ENCODE peak calls at places on chromosomes 3 and 15, in four cellular contexts. One of them, this sample, is unnamed. For H3K9me3 and H3K4me1, the result is how much of the 10 kb centered on the place peaks cover.

GRCh38 chr3:48879307-48879993 is 19.2 kb downstream of the SLC25A20 start:
- DNase-seq in pancreas: no peak
- DNase-seq in SK-N-SH: no peak
- DNase-seq in astrocyte: no peak
- DNase-seq in this sample: no peak

GRCh38 chr3:139764069-139764905 is 86.5 kb upstream of the NMNAT3 start:
- DNase-seq in pancreas: no peak
- DNase-seq in SK-N-SH: no peak
- DNase-seq in astrocyte: peak
- DNase-seq in this sample: no peak

GRCh38 chr3:15520185-15520584 is 1.3 kb downstream of the COLQ start:
- DNase-seq in pancreas: no peak
- DNase-seq in SK-N-SH: no peak
- DNase-seq in astrocyte: no peak
- DNase-seq in this sample: no peak

GRCh38 chr3:135447478-135447877 is 518.0 kb upstream of the PPP2R3A start:
- DNase-seq in pancreas: no peak
- DNase-seq in SK-N-SH: no peak
- DNase-seq in astrocyte: no peak
- DNase-seq in this sample: no peak

GRCh38 chr15:52699457-52699856 is 20.3 kb upstream of the ATOSA start:
- DNase-seq in pancreas: no peak
- DNase-seq in SK-N-SH: no peak
- DNase-seq in astrocyte: peak
- DNase-seq in this sample: no peak

GRCh38 chr15:61915640-61916039 is 144.6 kb downstream of the VPS13C start:
- DNase-seq in pancreas: no peak
- DNase-seq in SK-N-SH: peak
- DNase-seq in astrocyte: no peak
- DNase-seq in this sample: no peak

GRCh38 chr15:68730491-68731317 is 90.0 kb downstream of the ANP32A start:
- DNase-seq in pancreas: no peak
- DNase-seq in SK-N-SH: peak
- DNase-seq in astrocyte: peak
- DNase-seq in this sample: peak

GRCh38 chr3:32154180-32154579 is 47.8 kb downstream of the GPD1L start:
- DNase-seq in pancreas: no peak
- DNase-seq in SK-N-SH: no peak
- DNase-seq in astrocyte: no peak
- DNase-seq in this sample: no peak

GRCh38 chr15:29101491-29101890 is 168.1 kb downstream of the NSMCE3 start:
- DNase-seq in pancreas: no peak
- DNase-seq in SK-N-SH: no peak
- DNase-seq in astrocyte: no peak
- DNase-seq in this sample: no peak

GRCh38 chr3:86973440-86973839 is 17.5 kb downstream of the VGLL3 start:
- DNase-seq in pancreas: no peak
- DNase-seq in SK-N-SH: no peak
- DNase-seq in astrocyte: peak
- DNase-seq in this sample: peak

GRCh38 chr3:75727985-75728384 is 57.4 kb downstream of the ZNF717 start:
- DNase-seq in pancreas: no peak
- DNase-seq in SK-N-SH: no peak
- DNase-seq in astrocyte: no peak
- DNase-seq in this sample: no peak
- H3K9me3 ChIP-seq in pancreas: under half
- H3K9me3 ChIP-seq in SK-N-SH: under half
- H3K9me3 ChIP-seq in astrocyte: under half
- H3K9me3 ChIP-seq in this sample: under half

DNA sequence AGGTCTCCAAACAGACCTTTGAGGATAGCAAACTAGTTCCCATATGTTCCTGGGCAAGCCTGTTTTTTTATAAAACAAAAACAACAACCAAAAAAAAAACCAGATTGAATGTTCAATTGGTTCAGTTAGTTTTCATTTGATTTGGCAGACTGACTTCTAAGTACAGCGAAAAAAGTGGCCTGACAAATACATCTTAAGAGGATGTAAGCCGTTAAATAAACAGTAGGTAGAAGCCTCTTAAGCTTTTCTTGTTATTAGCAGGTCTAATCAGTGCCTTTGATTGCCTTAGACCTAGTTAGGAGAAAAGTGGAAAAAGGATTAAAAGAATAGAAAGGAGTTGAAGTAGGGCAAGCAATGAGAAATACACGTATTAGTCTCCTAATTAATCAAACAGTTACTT is 13.2 kb downstream of the TSC22D2 start:
- DNase-seq in pancreas: no peak
- DNase-seq in SK-N-SH: no peak
- DNase-seq in astrocyte: no peak
- DNase-seq in this sample: no peak
- H3K4me1 ChIP-seq in pancreas: under half
- H3K4me1 ChIP-seq in SK-N-SH: under half
- H3K4me1 ChIP-seq in astrocyte: under half
- H3K4me1 ChIP-seq in this sample: under half

DNA sequence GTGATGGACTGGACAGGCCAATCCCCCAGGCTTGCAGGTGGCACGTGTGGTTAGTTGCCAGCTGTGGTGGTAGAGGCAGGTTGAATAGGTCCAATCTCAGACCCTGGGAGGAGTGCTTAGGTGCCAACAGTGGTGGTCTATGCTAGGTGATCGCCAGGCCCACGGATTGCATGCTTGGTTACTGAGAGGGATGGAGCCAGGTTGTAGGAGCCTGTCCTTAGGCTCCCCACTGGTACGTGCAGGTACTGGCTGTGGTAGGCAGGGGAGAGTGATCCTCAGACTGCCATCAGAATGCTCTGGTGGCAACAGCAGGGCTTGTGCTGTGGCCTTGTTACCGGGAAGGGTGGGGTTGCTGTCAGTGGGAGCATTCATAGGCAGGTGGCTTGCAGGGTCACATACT is 44.7 kb downstream of the NCK1 start:
- DNase-seq in pancreas: no peak
- DNase-seq in SK-N-SH: no peak
- DNase-seq in astrocyte: no peak
- DNase-seq in this sample: no peak
- H3K9me3 ChIP-seq in pancreas: under half
- H3K9me3 ChIP-seq in SK-N-SH: under half
- H3K9me3 ChIP-seq in astrocyte: under half
- H3K9me3 ChIP-seq in this sample: under half

GRCh38 chr15:48778338-48778730 is 32.5 kb downstream of the CEP152 start:
- DNase-seq in pancreas: no peak
- DNase-seq in SK-N-SH: no peak
- DNase-seq in astrocyte: peak
- DNase-seq in this sample: no peak
- H3K4me1 ChIP-seq in pancreas: under half
- H3K4me1 ChIP-seq in SK-N-SH: under half
- H3K4me1 ChIP-seq in astrocyte: under half
- H3K4me1 ChIP-seq in this sample: under half

GRCh38 chr15:20340931-20341661 is 200.5 kb downstream of the GOLGA6L6 start:
- DNase-seq in pancreas: no peak
- DNase-seq in SK-N-SH: peak
- DNase-seq in astrocyte: no peak
- DNase-seq in this sample: peak
- H3K9me3 ChIP-seq in pancreas: under half
- H3K9me3 ChIP-seq in SK-N-SH: under half
- H3K9me3 ChIP-seq in astrocyte: under half
- H3K9me3 ChIP-seq in this sample: under half

DNA sequence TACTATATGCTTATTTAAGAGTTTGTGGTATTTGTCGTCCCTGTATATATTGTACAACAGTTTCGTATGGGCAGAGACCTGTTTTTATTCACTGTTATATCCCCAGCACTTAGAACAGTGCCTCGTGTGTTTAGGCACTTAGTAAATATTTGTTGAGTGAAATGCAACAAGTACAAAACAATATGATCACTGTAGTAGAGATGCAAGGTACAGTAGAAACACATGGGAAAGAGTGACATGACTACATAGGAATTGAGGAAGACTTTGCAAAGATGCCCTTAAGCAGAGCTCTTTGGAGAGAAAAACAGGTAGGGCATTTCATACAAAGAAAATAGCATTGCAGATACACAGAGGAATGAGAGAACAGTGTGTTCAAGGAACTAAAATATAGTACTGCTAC is 18.3 kb downstream of the RASA2 start:
- DNase-seq in pancreas: no peak
- DNase-seq in SK-N-SH: no peak
- DNase-seq in astrocyte: no peak
- DNase-seq in this sample: no peak
- H3K4me1 ChIP-seq in pancreas: under half
- H3K4me1 ChIP-seq in SK-N-SH: under half
- H3K4me1 ChIP-seq in astrocyte: under half
- H3K4me1 ChIP-seq in this sample: under half

GRCh38 chr3:34439796-34440195 is 641.4 kb downstream of the PDCD6IP start:
- DNase-seq in pancreas: no peak
- DNase-seq in SK-N-SH: no peak
- DNase-seq in astrocyte: no peak
- DNase-seq in this sample: no peak

GRCh38 chr3:34449305-34449704 is 650.9 kb downstream of the PDCD6IP start:
- DNase-seq in pancreas: no peak
- DNase-seq in SK-N-SH: no peak
- DNase-seq in astrocyte: no peak
- DNase-seq in this sample: no peak

DNA sequence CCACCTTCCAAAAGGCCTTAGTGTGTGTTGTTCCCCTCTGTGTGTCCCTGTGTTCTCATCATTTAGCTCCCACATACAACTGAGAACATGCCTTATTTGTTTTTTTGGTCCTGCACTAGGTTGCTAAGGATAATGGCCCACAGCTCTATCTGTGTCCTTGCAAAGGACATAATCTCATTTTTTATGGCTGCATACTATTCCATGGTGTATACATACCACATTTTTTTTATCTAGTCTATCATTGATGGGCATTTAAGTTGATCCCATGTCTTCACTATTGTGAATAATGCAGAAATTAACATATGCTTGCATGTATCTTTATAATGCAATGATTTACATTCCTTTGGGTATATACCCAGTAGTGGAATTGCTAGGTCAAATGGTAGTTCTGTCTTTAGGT is 645.7 kb downstream of the PDCD6IP start:
- DNase-seq in pancreas: no peak
- DNase-seq in SK-N-SH: no peak
- DNase-seq in astrocyte: no peak
- DNase-seq in this sample: no peak
- H3K9me3 ChIP-seq in pancreas: under half
- H3K9me3 ChIP-seq in SK-N-SH: under half
- H3K9me3 ChIP-seq in astrocyte: under half
- H3K9me3 ChIP-seq in this sample: under half